ENCODE peak calls at places on chromosomes 11 and 22, in five cellular contexts. P is ovary, V is colonic mucosa, M is stomach, F is DND-41. C is an unnamed sample. For H3K27me3, the result is how much of the 10 kb centered on the place peaks cover.

GRCh38 chr11:15923169-15923568 is 433.2 kb downstream of the SOX6 start:
- DNase-seq in F (no peak), P (no peak), M (no peak), V (no peak), C (no peak)

GRCh38 chr22:23033116-23033905 is 37.0 kb upstream of the GNAZ start:
- DNase-seq in V (no peak), F (no peak), P (no peak), M (no peak), C (no peak)

GRCh38 chr11:108733479-108734116 is 68.7 kb downstream of the DDX10 start:
- DNase-seq in M (no peak), P (no peak), F (no peak), V (no peak), C (no peak)

GRCh38 chr11:78351979-78352731 is 65.5 kb downstream of the GAB2 start:
- DNase-seq in V (no peak), M (no peak), P (no peak), F (no peak), C (no peak)

GRCh38 chr11:19919050-19919561 is 206.5 kb downstream of the NAV2 start:
- DNase-seq in M (peak), P (no peak), V (no peak), F (no peak), C (no peak)

GRCh38 chr11:106503901-106504300 is 426.4 kb downstream of the AASDHPPT start:
- DNase-seq in F (no peak), V (no peak), M (no peak), P (no peak), C (no peak)

GRCh38 chr11:11243790-11244469 is 109.1 kb downstream of the CSNK2A3 start:
- DNase-seq in F (peak), P (peak), V (no peak), M (no peak), C (peak)

GRCh38 chr22:42080287-42080686 is 787 bp downstream of the SMDT1 start:
- DNase-seq in M (peak), F (peak), P (peak), V (peak), C (no peak)

GRCh38 chr22:32804036-32804435 is 2.5 kb downstream of the TIMP3 start:
- DNase-seq in P (no peak), M (no peak), F (no peak), V (no peak), C (no peak)

GRCh38 chr11:2160736-2161259 is at the start of gene INS:
- DNase-seq in V (no peak), P (no peak), M (no peak), F (no peak), C (no peak)

GRCh38 chr22:20155330-20156041 is 4.6 kb upstream of the CCDC188 start:
- DNase-seq in V (peak), P (no peak), M (peak), F (no peak), C (no peak)

DNA sequence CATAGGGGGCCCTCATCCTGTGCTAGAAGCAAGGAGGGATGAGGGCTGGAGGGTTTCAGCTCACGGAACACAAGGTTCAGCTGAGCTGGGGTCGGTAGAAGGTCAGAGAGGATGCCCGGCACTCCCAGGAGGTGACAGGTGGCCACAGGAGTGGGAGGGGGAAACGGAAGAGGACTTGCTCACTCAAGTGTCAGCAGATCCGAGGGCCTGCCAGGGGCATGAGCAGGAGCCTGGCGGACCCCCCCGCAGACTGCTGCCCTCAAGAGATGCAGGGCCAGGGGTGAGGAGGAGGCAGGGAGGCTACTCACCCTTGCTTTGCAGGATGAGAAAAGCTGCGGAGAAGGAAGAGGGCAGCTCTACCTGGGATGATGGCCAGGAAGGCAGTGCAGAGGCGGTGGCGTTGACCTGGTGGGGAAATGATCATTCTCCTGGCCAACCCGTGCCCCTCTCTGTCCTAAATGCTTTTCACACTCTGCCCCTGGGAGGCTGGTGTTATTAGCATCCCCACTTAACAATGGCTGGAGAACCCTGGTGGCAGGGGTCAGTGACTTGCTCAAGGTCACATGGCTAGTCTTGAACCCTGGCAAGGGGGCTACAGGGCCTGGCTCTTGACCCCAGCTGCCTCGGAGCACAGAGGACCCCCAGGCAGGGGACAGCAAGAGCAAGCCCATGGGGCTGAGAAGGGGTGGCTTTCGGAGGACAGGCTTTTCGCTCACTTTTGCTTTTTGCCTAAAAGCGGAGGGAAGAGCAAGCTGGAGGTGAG is 30.1 kb upstream of the CSNK1E start:
- DNase-seq in F (no peak), V (no peak), P (no peak), M (peak), C (no peak)
- H3K27ac ChIP-seq in F (no peak), V (no peak), P (no peak), M (no peak), C (no peak)

GRCh38 chr11:84310261-84310660 is 1024.1 kb upstream of the CCDC90B start:
- DNase-seq in P (no peak), F (no peak), V (no peak), M (no peak), C (no peak)
- TF ChIP-seq CTCF in P (no peak), F (no peak), V (no peak), M (no peak), C (no peak)

GRCh38 chr11:122981388-122982264 is at the start of gene BSX:
- DNase-seq in P (peak), F (peak), V (peak), M (peak), C (peak)

GRCh38 chr11:122979103-122979814 is 2.4 kb downstream of the BSX start:
- DNase-seq in V (no peak), M (no peak), F (no peak), P (no peak), C (no peak)

GRCh38 chr11:122983438-122984185 is 2.0 kb upstream of the BSX start:
- DNase-seq in V (no peak), F (no peak), P (no peak), M (no peak), C (no peak)

GRCh38 chr11:122979815-122980656 is 1.6 kb downstream of the BSX start:
- DNase-seq in V (no peak), M (no peak), P (no peak), F (no peak), C (no peak)

GRCh38 chr11:122984186-122985011 is 2.8 kb upstream of the BSX start:
- DNase-seq in V (no peak), F (no peak), M (no peak), P (no peak), C (no peak)
- H3K27me3 ChIP-seq in V (half or more), F (under half), M (half or more), P (under half), C (half or more)

GRCh38 chr11:64250406-64250874 is 890 bp upstream of the PLCB3 start:
- DNase-seq in V (no peak), M (no peak), F (no peak), P (no peak), C (no peak)
- H3K27ac ChIP-seq in V (no peak), M (no peak), F (peak), P (no peak), C (no peak)

GRCh38 chr11:132186699-132187098 is 816.3 kb downstream of the NTM start:
- DNase-seq in F (no peak), V (no peak), P (no peak), M (no peak), C (no peak)
- TF ChIP-seq CTCF in F (no peak), V (no peak), P (no peak), M (no peak), C (no peak)

C was measured in CD4-positive, alpha-beta T cell.